ENCODE peak calls at places on chromosomes 6 and 20, in eight cellular contexts. H is ecto neural progenitor cell, D is D341Med, G is non-pigmented ciliary epithelial cell, F is HT1080, R is choroid plexus epithelial cell, S is upper lobe of right lung, Z is Karpas-422. O is an unnamed sample.

GRCh38 chr20:2350606-2351005 is 30.1 kb upstream of the TGM6 start:
- DNase-seq in Z (peak), H (no peak), G (no peak), S (no peak), F (no peak), R (no peak), D (no peak), O (no peak)

GRCh38 chr6:45483021-45483420 is 105.3 kb upstream of the SUPT3H start:
- DNase-seq in D (no peak), G (peak), S (no peak), Z (no peak), F (peak), H (no peak), R (peak), O (no peak)

GRCh38 chr20:57211406-57211805 is 55.0 kb downstream of the BMP7 start:
- DNase-seq in R (no peak), D (peak), Z (no peak), S (no peak), F (no peak), H (no peak), G (no peak), O (no peak)

GRCh38 chr6:122736606-122737005 is 42.9 kb upstream of the FABP7 start:
- DNase-seq in G (no peak), F (no peak), Z (no peak), S (no peak), R (no peak), H (no peak), D (no peak), O (no peak)

GRCh38 chr20:35000922-35001595 is 45.4 kb downstream of the MYH7B start:
- DNase-seq in G (no peak), D (no peak), F (no peak), R (no peak), H (no peak), Z (no peak), S (no peak), O (no peak)

GRCh38 chr6:130529569-130530149 is 163.8 kb downstream of the TMEM200A start:
- DNase-seq in D (no peak), S (no peak), G (no peak), F (no peak), H (no peak), Z (no peak), R (no peak), O (no peak)

GRCh38 chr20:13255356-13255755 is 34.3 kb downstream of the ISM1 start:
- DNase-seq in Z (no peak), G (no peak), S (no peak), D (no peak), F (no peak), H (no peak), R (no peak), O (no peak)

GRCh38 chr20:10338781-10339180 is 95.2 kb downstream of the MKKS start:
- DNase-seq in F (no peak), G (no peak), D (no peak), Z (no peak), S (no peak), H (no peak), R (no peak), O (no peak)

GRCh38 chr6:32637219-32637880 is at the start of gene HLA-DQA1:
- DNase-seq in H (no peak), Z (peak), G (no peak), D (no peak), F (peak), S (no peak), R (peak), O (no peak)

GRCh38 chr6:125714431-125715090 is 34.9 kb upstream of the HEY2 start:
- DNase-seq in H (no peak), D (no peak), G (no peak), R (no peak), S (no peak), F (no peak), Z (no peak), O (no peak)